ENCODE peak calls at places on chromosomes 16 and 17, in four cellular contexts. K is K562, I is HepG2, A is A549. N is an unnamed sample.

GRCh38 chr17:59746849-59747445 is 39.5 kb downstream of the VMP1 start:
- DNase-seq in I (peak), K (no peak), A (peak), N (no peak)

GRCh38 chr17:39996789-39997188 is 16.2 kb downstream of the PSMD3 start:
- DNase-seq in K (peak), A (no peak), I (no peak), N (no peak)

GRCh38 chr16:68227183-68227793 is 8.6 kb downstream of the ESRP2 start:
- DNase-seq in K (no peak), I (no peak), A (no peak), N (no peak)

GRCh38 chr17:35942588-35943186 is 826 bp downstream of the LYZL6 start:
- DNase-seq in A (no peak), I (no peak), K (peak), N (no peak)

GRCh38 chr16:67459066-67459857 is 21.7 kb downstream of the ATP6V0D1 start:
- DNase-seq in A (no peak), K (no peak), I (peak), N (no peak)

GRCh38 chr16:70715113-70715711 is 29.4 kb upstream of the MTSS2 start:
- DNase-seq in K (peak), A (peak), I (no peak), N (no peak)

GRCh38 chr17:48546924-48547838 is 2.3 kb upstream of the HOXB2 start:
- DNase-seq in A (no peak), K (peak), I (no peak), N (no peak)

GRCh38 chr16:21277927-21278706 is at the start of gene CRYM:
- DNase-seq in K (peak), I (peak), A (peak), N (peak)

GRCh38 chr16:84635702-84636101 is 12.6 kb upstream of the KLHL36 start:
- DNase-seq in A (no peak), K (no peak), I (no peak), N (no peak)

GRCh38 chr16:378821-379182 is 3.0 kb downstream of the PGAP6 start:
- DNase-seq in K (no peak), I (no peak), A (no peak), N (no peak)

GRCh38 chr16:30185141-30185682 is 1.8 kb downstream of the CORO1A start:
- DNase-seq in K (no peak), I (no peak), A (no peak), N (no peak)

GRCh38 chr17:2685696-2686095 is 25.9 kb downstream of the CLUH start:
- DNase-seq in I (no peak), K (no peak), A (no peak), N (no peak)

GRCh38 chr17:29292071-29292991 is 1.6 kb downstream of the NUFIP2 start:
- DNase-seq in A (peak), K (peak), I (no peak), N (no peak)

GRCh38 chr16:75002474-75002873 is 3.6 kb downstream of the ZNRF1 start:
- DNase-seq in K (no peak), I (peak), A (no peak), N (no peak)

GRCh38 chr17:21096874-21097273 is 29.9 kb upstream of the DHRS7B start:
- DNase-seq in A (no peak), I (no peak), K (no peak), N (no peak)

GRCh38 chr17:74998783-74999182 is 11.4 kb downstream of the CDR2L start:
- DNase-seq in K (no peak), A (no peak), I (no peak), N (no peak)

GRCh38 chr16:56048425-56049100 is 142.7 kb upstream of the GNAO1 start:
- DNase-seq in A (no peak), I (no peak), K (no peak), N (no peak)

GRCh38 chr16:23079683-23080221 is 69.5 kb downstream of the USP31 start:
- DNase-seq in K (no peak), A (peak), I (no peak), N (no peak)

GRCh38 chr16:74455619-74456289 is 34.5 kb upstream of the CLEC18B start:
- DNase-seq in I (peak), A (no peak), K (no peak), N (no peak)

GRCh38 chr16:86075839-86076440 is 177.0 kb downstream of the IRF8 start:
- DNase-seq in A (no peak), I (no peak), K (no peak), N (no peak)

GRCh38 chr17:7916799-7917198 is 710 bp upstream of the RNF227 start:
- DNase-seq in I (peak), K (no peak), A (no peak), N (no peak)

GRCh38 chr16:85557976-85558589 is 55.0 kb upstream of the GSE1 start:
- DNase-seq in K (no peak), I (no peak), A (no peak), N (no peak)

GRCh38 chr17:44558349-44559287 is 1.3 kb downstream of the FZD2 start:
- DNase-seq in I (no peak), A (no peak), K (no peak), N (no peak)
- H3K4me3 ChIP-seq in I (no peak), A (peak), K (no peak), N (peak)

GRCh38 chr17:42773290-42774035 is at the start of gene VPS25:
- DNase-seq in I (peak), K (peak), A (peak), N (peak)
- TF ChIP-seq POLR2A in I (peak), K (peak), A (peak), N (peak)

DNA sequence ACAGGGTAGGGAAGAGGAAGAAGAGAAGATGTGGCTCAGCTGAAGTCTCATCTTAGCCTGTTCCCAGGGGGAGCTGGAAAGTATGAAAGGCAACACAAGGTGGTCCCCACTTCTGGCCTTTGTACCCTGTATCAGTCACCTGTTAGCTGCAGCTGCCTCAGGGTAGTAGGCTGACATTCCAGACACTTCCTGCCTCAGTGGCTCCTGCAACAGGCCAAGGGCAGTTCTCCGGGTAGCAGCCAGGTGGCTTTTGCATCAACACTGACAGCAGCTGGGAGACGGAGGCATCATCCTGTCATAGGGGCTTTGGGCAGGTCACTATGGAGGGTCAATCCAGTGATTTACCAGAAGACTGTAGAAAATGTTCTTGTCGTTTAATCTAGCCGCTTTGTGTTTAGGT is 124.0 kb downstream of the RGS9 start:
- DNase-seq in K (no peak), A (no peak), I (no peak), N (peak)
- TF ChIP-seq PHF8 in K (no peak), A (no peak), I (no peak), N (no peak)

GRCh38 chr17:41627316-41628072 is 3.1 kb upstream of the KRT17 start:
- DNase-seq in K (no peak), A (no peak), I (no peak), N (no peak)

GRCh38 chr17:41620583-41621434 is 3.6 kb downstream of the KRT17 start:
- DNase-seq in K (no peak), I (no peak), A (no peak), N (no peak)

GRCh38 chr17:41625602-41626001 is 1.2 kb upstream of the KRT17 start:
- DNase-seq in I (no peak), K (no peak), A (peak), N (no peak)

GRCh38 chr17:41621916-41622315 is 2.5 kb downstream of the KRT17 start:
- DNase-seq in A (no peak), I (no peak), K (no peak), N (no peak)

GRCh38 chr17:41624208-41625101 is at the start of gene KRT17:
- DNase-seq in A (no peak), I (no peak), K (peak), N (no peak)
- H3K4me3 ChIP-seq in A (no peak), I (no peak), K (no peak), N (no peak)

GRCh38 chr17:4948997-4949320 is 629 bp upstream of the PFN1 start:
- DNase-seq in K (peak), I (peak), A (peak), N (no peak)
- TF ChIP-seq POLR2A in K (no peak), I (peak), A (peak), N (no peak)

GRCh38 chr17:76050226-76051070 is 21.9 kb downstream of the SRP68 start:
- DNase-seq in A (no peak), K (no peak), I (no peak), N (no peak)

GRCh38 chr17:76051071-76051467 is 21.2 kb downstream of the SRP68 start:
- DNase-seq in A (no peak), I (no peak), K (no peak), N (no peak)

GRCh38 chr17:76049239-76049638 is 22.1 kb upstream of the EVPL start:
- DNase-seq in K (no peak), I (no peak), A (no peak), N (no peak)

GRCh38 chr17:76053230-76054111 is 18.8 kb downstream of the SRP68 start:
- DNase-seq in A (peak), K (no peak), I (no peak), N (no peak)

GRCh38 chr17:76051571-76051970 is 20.7 kb downstream of the SRP68 start:
- DNase-seq in A (no peak), K (no peak), I (no peak), N (no peak)
- TF ChIP-seq PHF8 in A (no peak), K (no peak), I (no peak), N (no peak)

DNA sequence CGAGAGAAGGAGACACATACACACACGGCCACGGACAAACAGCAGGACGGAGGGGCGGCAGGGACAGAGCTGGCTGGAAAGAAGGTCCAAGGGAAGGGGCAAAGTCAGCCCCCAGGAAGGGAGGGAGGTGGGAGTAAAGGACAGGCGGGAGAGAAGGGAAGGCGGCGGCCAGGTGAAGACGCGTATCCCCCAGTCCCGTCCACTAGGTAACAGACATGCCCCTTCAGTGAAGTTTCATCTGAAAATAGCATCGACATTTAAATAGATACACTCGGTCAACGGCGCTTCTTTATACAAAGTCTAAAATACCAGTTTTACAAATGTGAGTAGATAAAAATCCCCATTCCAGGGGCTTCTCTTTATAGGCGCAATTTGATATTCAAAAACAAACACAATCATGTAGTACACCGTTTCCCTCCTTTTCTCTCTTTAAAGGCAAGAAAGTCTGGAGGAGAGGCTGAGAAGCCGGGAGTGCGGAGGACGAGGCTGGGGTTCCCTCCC is 4.5 kb downstream of the CBX8 start:
- DNase-seq in K (no peak), A (no peak), I (no peak), N (no peak)
- H3K4me3 ChIP-seq in K (no peak), A (peak), I (no peak), N (peak)

N was measured in H1.